ENCODE peak calls at places on chromosomes 6 and 20, in four cellular contexts. One of them, this sample, is unnamed.

GRCh38 chr20:40812415-40813212 is 123.6 kb upstream of the MAFB start:
- DNase-seq in IMR-90: no peak
- DNase-seq in neuronal stem cell: no peak
- DNase-seq in trophoblast cell: no peak
- DNase-seq in this sample: no peak

GRCh38 chr6:16901777-16902176 is 140.5 kb upstream of the ATXN1 start:
- DNase-seq in IMR-90: peak; percentile 61
- DNase-seq in neuronal stem cell: no peak
- DNase-seq in trophoblast cell: no peak
- DNase-seq in this sample: no peak

GRCh38 chr6:119172813-119173212 is 94.3 kb upstream of the FAM184A start:
- DNase-seq in IMR-90: peak; percentile 13
- DNase-seq in neuronal stem cell: no peak
- DNase-seq in trophoblast cell: peak; percentile 19
- DNase-seq in this sample: peak; percentile 35

GRCh38 chr6:28875348-28875747 is 48.4 kb downstream of the TRIM27 start:
- DNase-seq in IMR-90: no peak
- DNase-seq in neuronal stem cell: no peak
- DNase-seq in trophoblast cell: no peak
- DNase-seq in this sample: no peak

GRCh38 chr20:56636701-56637100 is 7.6 kb downstream of the TFAP2C start:
- DNase-seq in IMR-90: no peak
- DNase-seq in neuronal stem cell: no peak
- DNase-seq in trophoblast cell: no peak
- DNase-seq in this sample: peak; percentile 12

GRCh38 chr20:1299522-1299921 is 29.4 kb downstream of the SDCBP2 start:
- DNase-seq in IMR-90: no peak
- DNase-seq in neuronal stem cell: no peak
- DNase-seq in trophoblast cell: no peak
- DNase-seq in this sample: no peak

GRCh38 chr6:133314951-133315350 is 73.8 kb downstream of the EYA4 start:
- DNase-seq in IMR-90: no peak
- DNase-seq in neuronal stem cell: no peak
- DNase-seq in trophoblast cell: no peak
- DNase-seq in this sample: no peak

GRCh38 chr6:170147832-170148708 is 142.8 kb downstream of the DLL1 start:
- DNase-seq in IMR-90: no peak
- DNase-seq in neuronal stem cell: no peak
- DNase-seq in trophoblast cell: no peak
- DNase-seq in this sample: no peak

GRCh38 chr20:13857304-13857703 is 72.5 kb downstream of the NDUFAF5 start:
- DNase-seq in IMR-90: no peak
- DNase-seq in neuronal stem cell: no peak
- DNase-seq in trophoblast cell: no peak
- DNase-seq in this sample: no peak

GRCh38 chr6:46909371-46909770 is 12.4 kb downstream of the ADGRF5 start:
- DNase-seq in IMR-90: no peak
- DNase-seq in neuronal stem cell: no peak
- DNase-seq in trophoblast cell: no peak
- DNase-seq in this sample: no peak

GRCh38 chr6:17012421-17013225 is 89.2 kb upstream of the STMND1 start:
- DNase-seq in IMR-90: peak; percentile 65
- DNase-seq in neuronal stem cell: no peak
- DNase-seq in trophoblast cell: peak; percentile 83
- DNase-seq in this sample: peak; percentile 81

GRCh38 chr20:37229300-37229699 is 32.3 kb downstream of the GHRH start:
- DNase-seq in IMR-90: no peak
- DNase-seq in neuronal stem cell: no peak
- DNase-seq in trophoblast cell: no peak
- DNase-seq in this sample: no peak

GRCh38 chr20:6714202-6714800 is 53.2 kb upstream of the BMP2 start:
- DNase-seq in IMR-90: no peak
- DNase-seq in neuronal stem cell: no peak
- DNase-seq in trophoblast cell: no peak
- DNase-seq in this sample: no peak

GRCh38 chr6:125237764-125238163 is 64.0 kb downstream of the HDDC2 start:
- DNase-seq in IMR-90: no peak
- DNase-seq in neuronal stem cell: no peak
- DNase-seq in trophoblast cell: no peak
- DNase-seq in this sample: no peak

GRCh38 chr6:9593566-9593965 is 821.3 kb downstream of the TFAP2A start:
- DNase-seq in IMR-90: peak; percentile 8
- DNase-seq in neuronal stem cell: no peak
- DNase-seq in trophoblast cell: no peak
- DNase-seq in this sample: no peak

GRCh38 chr6:14001329-14002012 is 76.7 kb downstream of the RNF182 start:
- DNase-seq in IMR-90: peak; percentile 99
- DNase-seq in neuronal stem cell: no peak
- DNase-seq in trophoblast cell: peak; percentile 61
- DNase-seq in this sample: peak; percentile 99

GRCh38 chr6:158011478-158011920 is 29.8 kb downstream of the SYNJ2 start:
- DNase-seq in IMR-90: peak; percentile 65
- DNase-seq in neuronal stem cell: no peak
- DNase-seq in trophoblast cell: no peak
- DNase-seq in this sample: peak; percentile 64

GRCh38 chr6:27241443-27241842 is 6.1 kb upstream of the PRSS16 start:
- DNase-seq in IMR-90: no peak
- DNase-seq in neuronal stem cell: no peak
- DNase-seq in trophoblast cell: no peak
- DNase-seq in this sample: no peak

GRCh38 chr20:11229772-11230171 is 556.0 kb upstream of the JAG1 start:
- DNase-seq in IMR-90: peak; percentile 99
- DNase-seq in neuronal stem cell: peak; percentile 42
- DNase-seq in trophoblast cell: peak; percentile 89
- DNase-seq in this sample: peak; percentile 81

GRCh38 chr6:127023001-127023778 is 95.3 kb upstream of the RSPO3 start:
- DNase-seq in IMR-90: no peak
- DNase-seq in neuronal stem cell: no peak
- DNase-seq in trophoblast cell: no peak
- DNase-seq in this sample: no peak

GRCh38 chr6:69584536-69584912 is 212.3 kb downstream of the LMBRD1 start:
- DNase-seq in IMR-90: no peak
- DNase-seq in neuronal stem cell: no peak
- DNase-seq in trophoblast cell: no peak
- DNase-seq in this sample: peak; percentile 88

GRCh38 chr20:9280654-9281053 is 211.8 kb downstream of the PLCB4 start:
- DNase-seq in IMR-90: peak; percentile 21
- DNase-seq in neuronal stem cell: no peak
- DNase-seq in trophoblast cell: no peak
- DNase-seq in this sample: no peak

GRCh38 chr20:58127731-58128130 is 100.7 kb downstream of the ANKRD60 start:
- DNase-seq in IMR-90: peak; percentile 22
- DNase-seq in neuronal stem cell: no peak
- DNase-seq in trophoblast cell: no peak
- DNase-seq in this sample: no peak

GRCh38 chr6:136669299-136669699 is 119.1 kb upstream of the MAP7 start:
- DNase-seq in IMR-90: peak; percentile 89
- DNase-seq in neuronal stem cell: no peak
- DNase-seq in trophoblast cell: no peak
- DNase-seq in this sample: peak; percentile 91

GRCh38 chr6:168097221-168097620 is 18.2 kb upstream of the FRMD1 start:
- DNase-seq in IMR-90: no peak
- DNase-seq in neuronal stem cell: no peak
- DNase-seq in trophoblast cell: no peak
- DNase-seq in this sample: no peak

GRCh38 chr6:54134934-54135333 is 23.7 kb downstream of the MLIP start:
- DNase-seq in IMR-90: peak; percentile 6
- DNase-seq in neuronal stem cell: no peak
- DNase-seq in trophoblast cell: no peak
- DNase-seq in this sample: peak; percentile 18

GRCh38 chr6:105087571-105088211 is 92.1 kb downstream of the POPDC3 start:
- DNase-seq in IMR-90: peak; percentile 69
- DNase-seq in neuronal stem cell: peak; percentile 42
- DNase-seq in trophoblast cell: peak; percentile 36
- DNase-seq in this sample: peak; percentile 61

GRCh38 chr20:44495802-44496481 is 20.3 kb downstream of the TTPAL start:
- DNase-seq in IMR-90: peak; percentile 99
- DNase-seq in neuronal stem cell: no peak
- DNase-seq in trophoblast cell: peak; percentile 51
- DNase-seq in this sample: peak; percentile 98

DNA sequence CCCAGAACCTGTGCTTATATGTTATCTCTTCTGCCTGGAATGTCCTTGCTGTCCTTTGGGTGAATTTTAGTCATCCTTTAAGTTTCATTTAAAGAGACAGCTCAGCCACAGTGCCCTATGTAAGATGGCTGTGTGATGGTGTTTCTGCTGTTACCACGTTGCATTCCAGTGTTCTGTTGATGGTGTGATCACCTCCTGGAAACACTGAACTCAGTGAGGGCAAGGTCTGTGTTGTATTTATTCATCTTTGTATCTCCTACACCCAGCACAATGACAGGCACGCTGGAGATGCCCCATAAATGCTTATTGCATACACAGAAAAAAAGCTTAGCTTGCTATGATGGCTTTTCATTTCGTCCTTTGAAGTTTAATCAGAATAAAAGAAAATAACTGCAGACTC is 102.5 kb downstream of the MAP3K7 start:
- DNase-seq in IMR-90: no peak
- DNase-seq in neuronal stem cell: no peak
- DNase-seq in trophoblast cell: no peak
- DNase-seq in this sample: no peak
- H4K91ac ChIP-seq in IMR-90: no peak overlapping the region
- H4K91ac ChIP-seq in neuronal stem cell: no peak overlapping the region
- H4K91ac ChIP-seq in trophoblast cell: no peak overlapping the region
- H4K91ac ChIP-seq in this sample: no peak overlapping the region

DNA sequence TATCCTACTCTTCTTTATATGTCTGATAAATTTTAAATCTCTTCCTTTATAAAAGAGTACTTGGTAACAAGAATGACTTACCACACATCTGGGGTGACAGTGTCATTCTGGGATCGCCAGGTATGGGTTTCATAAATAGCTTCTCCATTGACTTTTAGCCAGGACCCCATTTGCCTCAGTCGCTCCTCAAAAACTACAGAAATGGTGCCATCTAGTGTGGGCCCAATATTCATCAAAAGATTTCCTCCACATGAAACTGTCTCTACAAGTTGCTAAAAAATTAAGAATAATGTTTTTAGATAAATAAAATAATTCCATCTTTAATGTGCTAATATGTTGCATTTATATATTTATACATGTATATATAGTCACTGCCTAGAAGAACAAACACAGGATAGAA is 9.7 kb downstream of the FUCA2 start:
- DNase-seq in IMR-90: no peak
- DNase-seq in neuronal stem cell: no peak
- DNase-seq in trophoblast cell: no peak
- DNase-seq in this sample: no peak
- H3K36me3 ChIP-seq in IMR-90: peaks cover 32% of the 10 kb centered on the region
- H3K36me3 ChIP-seq in neuronal stem cell: peaks cover 4% of the 10 kb centered on the region
- H3K36me3 ChIP-seq in trophoblast cell: peaks cover 13% of the 10 kb centered on the region
- H3K36me3 ChIP-seq in this sample: peaks cover 96% of the 10 kb centered on the region

GRCh38 chr20:4869290-4870193 is 131.8 kb downstream of the SLC23A2 start:
- DNase-seq in IMR-90: peak; percentile 86
- DNase-seq in neuronal stem cell: no peak
- DNase-seq in trophoblast cell: no peak
- DNase-seq in this sample: peak; percentile 90

GRCh38 chr20:4866429-4866828 is 134.9 kb downstream of the SLC23A2 start:
- DNase-seq in IMR-90: no peak
- DNase-seq in neuronal stem cell: no peak
- DNase-seq in trophoblast cell: no peak
- DNase-seq in this sample: no peak

GRCh38 chr20:4870906-4871305 is 130.4 kb downstream of the SLC23A2 start:
- DNase-seq in IMR-90: no peak
- DNase-seq in neuronal stem cell: no peak
- DNase-seq in trophoblast cell: no peak
- DNase-seq in this sample: no peak

GRCh38 chr20:4864292-4864691 is 137.0 kb downstream of the SLC23A2 start:
- DNase-seq in IMR-90: peak; percentile 5
- DNase-seq in neuronal stem cell: no peak
- DNase-seq in trophoblast cell: no peak
- DNase-seq in this sample: peak; percentile 34

GRCh38 chr20:4867036-4867435 is 134.3 kb downstream of the SLC23A2 start:
- DNase-seq in IMR-90: no peak
- DNase-seq in neuronal stem cell: no peak
- DNase-seq in trophoblast cell: no peak
- DNase-seq in this sample: no peak
- H4K91ac ChIP-seq in IMR-90: no peak overlapping the region
- H4K91ac ChIP-seq in neuronal stem cell: no peak overlapping the region
- H4K91ac ChIP-seq in trophoblast cell: no peak overlapping the region
- H4K91ac ChIP-seq in this sample: no peak overlapping the region

GRCh38 chr6:165580139-165580538 is 82.9 kb downstream of the PDE10A start:
- DNase-seq in IMR-90: peak; percentile 84
- DNase-seq in neuronal stem cell: no peak
- DNase-seq in trophoblast cell: no peak
- DNase-seq in this sample: peak; percentile 41
- H3K36me3 ChIP-seq in IMR-90: no peaks in the 10 kb centered on the region
- H3K36me3 ChIP-seq in neuronal stem cell: no peaks in the 10 kb centered on the region
- H3K36me3 ChIP-seq in trophoblast cell: peaks cover 2% of the 10 kb centered on the region
- H3K36me3 ChIP-seq in this sample: no peaks in the 10 kb centered on the region

GRCh38 chr20:64062596-64063388 is at the start of gene TCEA2:
- DNase-seq in IMR-90: peak; percentile 95
- DNase-seq in neuronal stem cell: peak; percentile 91
- DNase-seq in trophoblast cell: peak; percentile 85
- DNase-seq in this sample: peak; percentile 95
- H4K91ac ChIP-seq in IMR-90: peak within 1 kb of the TSS; percentile 80
- H4K91ac ChIP-seq in neuronal stem cell: peak within 1 kb of the TSS; percentile 82
- H4K91ac ChIP-seq in trophoblast cell: peak within 1 kb of the TSS; percentile 92
- H4K91ac ChIP-seq in this sample: peak within 1 kb of the TSS; percentile 89

DNA sequence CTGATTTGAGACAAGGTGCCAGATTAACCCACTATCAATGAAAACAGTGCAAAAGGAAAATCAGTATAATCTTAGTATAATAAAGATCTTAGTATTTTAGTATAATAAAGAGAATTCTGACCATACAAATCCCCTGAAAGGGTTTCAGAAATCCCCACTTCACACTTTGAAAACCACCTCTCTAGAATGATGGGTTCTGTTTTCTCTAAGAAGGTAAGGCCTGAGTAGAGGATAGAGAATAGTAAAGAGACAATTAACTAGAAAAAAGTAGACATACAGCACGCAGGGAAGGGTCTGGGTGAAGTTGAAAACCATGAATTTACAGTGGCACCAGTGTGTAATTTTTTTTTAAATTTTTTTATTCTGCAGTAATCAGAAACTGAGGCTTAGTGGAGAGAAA is 73.6 kb downstream of the REV3L start:
- DNase-seq in IMR-90: no peak
- DNase-seq in neuronal stem cell: no peak
- DNase-seq in trophoblast cell: no peak
- DNase-seq in this sample: no peak
- H3K36me3 ChIP-seq in IMR-90: peaks cover 22% of the 10 kb centered on the region
- H3K36me3 ChIP-seq in neuronal stem cell: peaks cover 2% of the 10 kb centered on the region
- H3K36me3 ChIP-seq in trophoblast cell: peaks cover 3% of the 10 kb centered on the region
- H3K36me3 ChIP-seq in this sample: peaks cover 99% of the 10 kb centered on the region

GRCh38 chr6:35727935-35728662 is 8.7 kb upstream of the ARMC12 start:
- DNase-seq in IMR-90: peak; percentile 94
- DNase-seq in neuronal stem cell: no peak
- DNase-seq in trophoblast cell: peak; percentile 51
- DNase-seq in this sample: peak; percentile 98
- H4K91ac ChIP-seq in IMR-90: peak overlapping the region; percentile 91
- H4K91ac ChIP-seq in neuronal stem cell: peak overlapping the region; percentile 87
- H4K91ac ChIP-seq in trophoblast cell: peak overlapping the region; percentile 57
- H4K91ac ChIP-seq in this sample: peak overlapping the region; percentile 100

This sample was measured in mesenchymal stem cell.